ENCODE peak calls at places on chromosomes 5 and 9, in six cellular contexts. R, Y, D, W, P and A are unnamed samples.
A peak's percentile ranks its signal among the peaks of the same experiment; 100 is the strongest.

GRCh38 chr5:2295476-2295875 is 412.8 kb upstream of the IRX4 start:
- DNase-seq in R (no peak), Y (no peak), D (no peak), W (no peak), P (no peak), A (no peak)

GRCh38 chr5:151002250-151002649 is 18.1 kb upstream of the GPX3 start:
- DNase-seq in R (no peak), Y (no peak), D (no peak), W (no peak), P (no peak), A (peak; percentile 43)

GRCh38 chr5:90410178-90410762 is 714 bp upstream of the CETN3 start:
- DNase-seq in R (no peak), Y (no peak), D (no peak), W (no peak), P (no peak), A (no peak)

GRCh38 chr5:179263391-179264052 is 81.7 kb downstream of the ADAMTS2 start:
- DNase-seq in R (no peak), Y (no peak), D (peak; percentile 2), W (peak; percentile 41), P (peak; percentile 27), A (peak; percentile 47)

GRCh38 chr5:9644630-9645029 is 14.5 kb upstream of the TAS2R1 start:
- DNase-seq in R (no peak), Y (no peak), D (no peak), W (no peak), P (no peak), A (no peak)

GRCh38 chr9:71984388-71985069 is 73.1 kb downstream of the C9orf85 start:
- DNase-seq in R (no peak), Y (no peak), D (no peak), W (no peak), P (no peak), A (peak; percentile 73)

GRCh38 chr5:169978744-169979143 is 1.6 kb downstream of the INSYN2B start:
- DNase-seq in R (no peak), Y (no peak), D (no peak), W (no peak), P (no peak), A (peak; percentile 17)

GRCh38 chr5:55338810-55339243 is 31.0 kb downstream of the MTREX start:
- DNase-seq in R (no peak), Y (peak; percentile 33), D (peak; percentile 61), W (no peak), P (no peak), A (no peak)

GRCh38 chr9:581673-582497 is 259.6 kb upstream of the DMRT1 start:
- DNase-seq in R (peak; percentile 68), Y (no peak), D (no peak), W (no peak), P (no peak), A (peak; percentile 77)

GRCh38 chr9:6215562-6215961 is at the start of gene IL33:
- DNase-seq in R (peak; percentile 21), Y (no peak), D (no peak), W (no peak), P (no peak), A (no peak)

GRCh38 chr5:52994266-52994665 is 5.1 kb downstream of the ITGA2 start:
- DNase-seq in R (no peak), Y (no peak), D (no peak), W (no peak), P (no peak), A (no peak)

GRCh38 chr9:114953917-114954316 is 23.5 kb upstream of the TNFSF8 start:
- DNase-seq in R (peak; percentile 69), Y (no peak), D (no peak), W (peak; percentile 66), P (no peak), A (no peak)

GRCh38 chr5:8848997-8849585 is 696.8 kb downstream of the SEMA5A start:
- DNase-seq in R (no peak), Y (no peak), D (no peak), W (no peak), P (no peak), A (no peak)

GRCh38 chr9:119793272-119793671 is 424.0 kb upstream of the BRINP1 start:
- DNase-seq in R (peak; percentile 3), Y (no peak), D (no peak), W (no peak), P (no peak), A (no peak)

GRCh38 chr5:148014276-148014675 is 49.5 kb upstream of the SPINK5 start:
- DNase-seq in R (no peak), Y (no peak), D (no peak), W (no peak), P (no peak), A (no peak)

GRCh38 chr9:70600479-70600878 is 186.0 kb upstream of the KLF9 start:
- DNase-seq in R (peak; percentile 36), Y (no peak), D (no peak), W (no peak), P (no peak), A (peak; percentile 52)

GRCh38 chr5:75509956-75510355 is 1.5 kb downstream of the CERT1 start:
- DNase-seq in R (peak; percentile 43), Y (no peak), D (no peak), W (no peak), P (peak; percentile 46), A (no peak)

GRCh38 chr9:82972446-82972845 is 90.5 kb downstream of the RASEF start:
- DNase-seq in R (no peak), Y (no peak), D (no peak), W (no peak), P (no peak), A (no peak)

GRCh38 chr5:138603521-138603920 is 28.3 kb upstream of the HSPA9 start:
- DNase-seq in R (no peak), Y (no peak), D (peak; percentile 36), W (no peak), P (no peak), A (no peak)

GRCh38 chr9:122786338-122786737 is 2.4 kb upstream of the OR5C1 start:
- DNase-seq in R (no peak), Y (no peak), D (no peak), W (no peak), P (no peak), A (no peak)

GRCh38 chr5:13878357-13878756 is 66.1 kb downstream of the DNAH5 start:
- DNase-seq in R (no peak), Y (no peak), D (no peak), W (no peak), P (no peak), A (no peak)

GRCh38 chr9:108547736-108548135 is 308.1 kb downstream of the ACTL7B start:
- DNase-seq in R (no peak), Y (no peak), D (no peak), W (no peak), P (no peak), A (no peak)